ENCODE peak calls at places on chromosomes 5 and 9, in six cellular contexts. Q is left colon; K is GM04503; X is NCI-H2029 treated with DMSO at 0.1 percent for 48 hours; B is activated CD4-positive, CD25-positive, alpha-beta regulatory T cell treated with anti-CD3 and anti-CD28 coated beads, Interleukin-2, amount 50 U/mL, for 72 hours; N is CD4-positive, CD25-positive, alpha-beta regulatory T cell. Y is an unnamed sample.

GRCh38 chr9:88748566-88749238 is 213.7 kb downstream of the NXNL2 start:
- DNase-seq in Q (no peak), K (peak), X (no peak), B (no peak), N (no peak), Y (no peak)

GRCh38 chr9:99253772-99254431 is 31.8 kb downstream of the SEC61B start:
- DNase-seq in Q (peak), K (no peak), X (no peak), B (peak), N (peak), Y (peak)

GRCh38 chr9:106862946-106863740 is at the start of gene ZNF462:
- DNase-seq in Q (peak), K (peak), X (no peak), B (no peak), N (no peak), Y (peak)

GRCh38 chr5:112417931-112418358 is 1.1 kb downstream of the EPB41L4A start:
- DNase-seq in Q (peak), K (no peak), X (peak), B (no peak), N (no peak), Y (no peak)

GRCh38 chr5:137706841-137707240 is 29.0 kb downstream of the KLHL3 start:
- DNase-seq in Q (no peak), K (no peak), X (no peak), B (no peak), N (no peak), Y (no peak)

GRCh38 chr9:88307136-88307535 is 81.1 kb upstream of the SPIN1 start:
- DNase-seq in Q (no peak), K (no peak), X (no peak), B (no peak), N (no peak), Y (no peak)

GRCh38 chr9:72597181-72597517 is 75.7 kb downstream of the TMC1 start:
- DNase-seq in Q (no peak), K (no peak), X (no peak), B (no peak), N (no peak), Y (no peak)

GRCh38 chr5:146466521-146467349 is 19.6 kb downstream of the TCERG1 start:
- DNase-seq in Q (no peak), K (no peak), X (no peak), B (no peak), N (no peak), Y (no peak)

GRCh38 chr9:126838895-126839294 is 21.5 kb upstream of the ZBTB34 start:
- DNase-seq in Q (no peak), K (no peak), X (no peak), B (no peak), N (no peak), Y (no peak)

GRCh38 chr9:27771803-27772545 is 198.7 kb upstream of the C9orf72 start:
- DNase-seq in Q (no peak), K (no peak), X (peak), B (no peak), N (no peak), Y (no peak)

GRCh38 chr9:5586391-5586802 is 42.5 kb upstream of the RIC1 start:
- DNase-seq in Q (no peak), K (peak), X (no peak), B (no peak), N (peak), Y (no peak)

GRCh38 chr9:130498918-130499698 is 54.3 kb downstream of the ASS1 start:
- DNase-seq in Q (peak), K (no peak), X (no peak), B (peak), N (no peak), Y (no peak)

GRCh38 chr9:93186151-93186715 is 2.3 kb downstream of the WNK2 start:
- DNase-seq in Q (no peak), K (no peak), X (no peak), B (no peak), N (no peak), Y (no peak)

GRCh38 chr9:107439991-107440456 is 49.5 kb downstream of the KLF4 start:
- DNase-seq in Q (no peak), K (no peak), X (no peak), B (no peak), N (no peak), Y (no peak)

GRCh38 chr5:157739388-157740045 is 4.0 kb upstream of the LSM11 start:
- DNase-seq in Q (no peak), K (no peak), X (no peak), B (no peak), N (no peak), Y (no peak)

GRCh38 chr5:41219655-41220269 is 6.4 kb upstream of the C6 start:
- DNase-seq in Q (no peak), K (no peak), X (no peak), B (no peak), N (no peak), Y (no peak)

GRCh38 chr5:96172436-96172835 is 210.8 kb upstream of the ELL2 start:
- DNase-seq in Q (no peak), K (peak), X (no peak), B (no peak), N (no peak), Y (no peak)

GRCh38 chr9:130636648-130637020 is 27.8 kb upstream of the PRDM12 start:
- DNase-seq in Q (no peak), K (no peak), X (no peak), B (no peak), N (no peak), Y (no peak)

GRCh38 chr9:95197692-95198271 is 119.7 kb downstream of the FANCC start:
- DNase-seq in Q (no peak), K (peak), X (no peak), B (no peak), N (no peak), Y (no peak)

GRCh38 chr5:35671516-35671915 is 53.9 kb downstream of the SPEF2 start:
- DNase-seq in Q (no peak), K (no peak), X (no peak), B (no peak), N (peak), Y (no peak)

GRCh38 chr9:125932012-125932411 is 184.8 kb downstream of the PBX3 start:
- DNase-seq in Q (peak), K (peak), X (peak), B (no peak), N (no peak), Y (peak)

GRCh38 chr9:90308746-90309145 is 333.9 kb downstream of the DIRAS2 start:
- DNase-seq in Q (peak), K (no peak), X (no peak), B (no peak), N (no peak), Y (no peak)

GRCh38 chr5:100846722-100847121 is 56.4 kb downstream of the ST8SIA4 start:
- DNase-seq in Q (no peak), K (no peak), X (no peak), B (no peak), N (no peak), Y (no peak)

GRCh38 chr5:179795863-179796833 is 2.4 kb downstream of the LTC4S start:
- DNase-seq in Q (peak), K (no peak), X (peak), B (peak), N (peak), Y (peak)

GRCh38 chr5:64665243-64665642 is 25.1 kb upstream of the SHISAL2B start:
- DNase-seq in Q (no peak), K (no peak), X (no peak), B (no peak), N (no peak), Y (no peak)

GRCh38 chr5:134749415-134749814 is 9.2 kb upstream of the DDX46 start:
- DNase-seq in Q (no peak), K (no peak), X (no peak), B (no peak), N (no peak), Y (no peak)

GRCh38 chr5:123809594-123810172 is 297.7 kb downstream of the CSNK1G3 start:
- DNase-seq in Q (peak), K (no peak), X (peak), B (no peak), N (no peak), Y (no peak)

GRCh38 chr9:105912868-105913516 is 218.7 kb downstream of the TMEM38B start:
- DNase-seq in Q (no peak), K (no peak), X (peak), B (no peak), N (no peak), Y (no peak)

GRCh38 chr5:923473-923873 is 30.8 kb downstream of the TRIP13 start:
- DNase-seq in Q (peak), K (no peak), X (peak), B (peak), N (peak), Y (peak)